ENCODE peak calls at places on chromosomes 12 and 14, in nine cellular contexts. I, R, B, K, F, W, M, J and P are unnamed samples. For H3K27me3, the result is how much of the 10 kb centered on the place peaks cover.

GRCh38 chr12:57196439-57196838 is 20.2 kb upstream of the NXPH4 start:
- DNase-seq in K (no peak), M (no peak), R (no peak), J (no peak), I (no peak), B (no peak), F (no peak), W (no peak), P (no peak)

GRCh38 chr12:94679554-94679953 is 29.2 kb upstream of the TMCC3 start:
- DNase-seq in M (no peak), J (no peak), K (no peak), R (no peak), W (no peak), F (no peak), B (no peak), I (no peak), P (no peak)

GRCh38 chr12:92136883-92137582 is 8.6 kb downstream of the BTG1 start:
- DNase-seq in M (no peak), B (peak), W (no peak), K (no peak), R (peak), I (no peak), J (peak), F (peak), P (no peak)

GRCh38 chr14:61102549-61103466 is 121.8 kb downstream of the SLC38A6 start:
- DNase-seq in F (no peak), M (no peak), B (no peak), W (no peak), K (no peak), J (no peak), I (no peak), R (no peak), P (no peak)

GRCh38 chr14:99158646-99159165 is 113.3 kb downstream of the BCL11B start:
- DNase-seq in I (no peak), R (no peak), B (no peak), W (no peak), K (no peak), F (no peak), J (no peak), M (no peak), P (no peak)

GRCh38 chr14:105151838-105152793 is 16.5 kb downstream of the JAG2 start:
- DNase-seq in W (peak), F (no peak), I (no peak), J (no peak), R (no peak), K (no peak), M (no peak), B (no peak), P (peak)

GRCh38 chr12:93894391-93895095 is 217.4 kb downstream of the CRADD start:
- DNase-seq in F (peak), B (no peak), R (peak), M (peak), J (no peak), I (peak), W (peak), K (peak), P (peak)

GRCh38 chr14:54773171-54774006 is 129.2 kb downstream of the GCH1 start:
- DNase-seq in F (peak), J (peak), B (peak), R (peak), K (peak), I (no peak), M (peak), W (no peak), P (peak)

GRCh38 chr12:40156031-40156764 is 50.3 kb upstream of the SLC2A13 start:
- DNase-seq in F (no peak), I (peak), K (no peak), W (no peak), B (no peak), R (no peak), J (no peak), M (no peak), P (no peak)

GRCh38 chr14:103949386-103949785 is 7.1 kb upstream of the RD3L start:
- DNase-seq in J (no peak), F (peak), M (no peak), R (no peak), K (no peak), B (no peak), I (no peak), W (no peak), P (no peak)

GRCh38 chr12:17588968-17589367 is 501.0 kb downstream of the RERGL start:
- DNase-seq in W (no peak), R (peak), M (no peak), I (no peak), B (peak), F (no peak), K (no peak), J (no peak), P (no peak)

GRCh38 chr12:18443768-18444437 is 182.6 kb downstream of the PIK3C2G start:
- DNase-seq in J (no peak), K (no peak), R (no peak), I (no peak), M (no peak), F (no peak), W (no peak), B (no peak), P (no peak)

GRCh38 chr14:100339757-100340453 is 16.8 kb downstream of the SLC25A47 start:
- DNase-seq in K (no peak), J (no peak), W (no peak), F (no peak), M (no peak), B (no peak), I (no peak), R (no peak), P (no peak)

GRCh38 chr14:100135784-100136183 is 23.7 kb downstream of the DEGS2 start:
- DNase-seq in J (no peak), I (no peak), K (no peak), B (no peak), F (no peak), W (no peak), M (no peak), R (no peak), P (no peak)

GRCh38 chr12:79933580-79934264 is 1.2 kb downstream of the PPP1R12A start:
- DNase-seq in B (peak), R (no peak), J (no peak), F (peak), M (no peak), I (no peak), W (no peak), K (no peak), P (no peak)

GRCh38 chr14:50083467-50084337 is 32.7 kb downstream of the VCPKMT start:
- DNase-seq in F (no peak), I (no peak), K (no peak), B (peak), J (no peak), R (no peak), M (no peak), W (no peak), P (no peak)

GRCh38 chr12:106871477-106871876 is 84.2 kb upstream of the TMEM263 start:
- DNase-seq in M (no peak), B (peak), R (no peak), I (no peak), W (no peak), F (peak), J (no peak), K (no peak), P (no peak)

GRCh38 chr12:51836833-51837184 is 11.7 kb downstream of the FIGNL2 start:
- DNase-seq in R (no peak), K (no peak), F (no peak), B (no peak), I (no peak), J (no peak), W (no peak), M (no peak), P (no peak)
- H3K27me3 ChIP-seq in R (under half), K (under half), F (under half), B (under half), I (under half), J (under half), W (under half), M (half or more), P (under half)

DNA sequence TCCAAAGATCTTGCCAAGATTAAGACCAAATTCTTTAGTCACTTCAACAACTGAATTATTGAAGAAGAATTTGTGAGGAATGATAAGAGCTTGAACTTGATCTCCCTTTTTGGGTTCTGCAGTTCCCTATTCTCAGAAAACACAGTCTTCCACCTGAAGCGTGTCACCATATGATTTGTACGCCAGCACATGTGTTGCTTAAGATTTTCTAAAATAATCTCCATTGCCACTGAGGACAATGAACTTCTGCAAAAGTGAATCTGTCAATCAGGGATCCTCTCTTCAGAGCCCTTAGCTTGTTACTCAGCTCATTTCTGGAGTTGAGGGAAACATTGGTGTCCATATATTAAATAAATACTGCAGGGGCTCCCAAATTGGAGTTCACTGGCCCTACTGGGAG is 4.2 kb upstream of the SPIC start:
- DNase-seq in B (no peak), W (no peak), R (no peak), J (no peak), F (no peak), M (no peak), I (no peak), K (no peak), P (no peak)
- H3K27me3 ChIP-seq in B (under half), W (under half), R (under half), J (under half), F (under half), M (under half), I (under half), K (under half), P (under half)

DNA sequence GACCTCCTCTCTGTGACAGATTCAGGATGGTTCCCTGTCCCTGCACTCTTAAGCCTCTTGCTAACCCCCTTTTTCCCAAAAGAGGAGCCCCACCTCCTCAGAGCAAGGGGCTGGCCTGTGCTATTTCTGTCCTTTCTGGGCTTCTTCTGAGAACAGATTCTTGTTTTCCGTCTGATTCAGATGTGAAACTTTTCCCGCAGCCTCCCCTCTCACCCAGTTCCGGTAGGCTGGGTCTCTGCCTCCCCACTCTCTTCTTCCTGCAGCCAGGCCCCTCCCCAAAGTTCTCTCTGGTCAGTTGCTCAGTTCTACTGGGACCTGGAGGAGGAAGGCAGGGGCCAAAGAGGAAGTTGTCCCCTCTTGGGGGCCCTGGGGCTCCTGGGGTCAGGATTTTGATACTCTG is 11.8 kb downstream of the PDE1B start:
- DNase-seq in F (peak), K (no peak), R (no peak), M (peak), W (no peak), J (no peak), B (no peak), I (no peak), P (peak)
- H3K27me3 ChIP-seq in F (under half), K (under half), R (half or more), M (under half), W (under half), J (under half), B (under half), I (under half), P (under half)

DNA sequence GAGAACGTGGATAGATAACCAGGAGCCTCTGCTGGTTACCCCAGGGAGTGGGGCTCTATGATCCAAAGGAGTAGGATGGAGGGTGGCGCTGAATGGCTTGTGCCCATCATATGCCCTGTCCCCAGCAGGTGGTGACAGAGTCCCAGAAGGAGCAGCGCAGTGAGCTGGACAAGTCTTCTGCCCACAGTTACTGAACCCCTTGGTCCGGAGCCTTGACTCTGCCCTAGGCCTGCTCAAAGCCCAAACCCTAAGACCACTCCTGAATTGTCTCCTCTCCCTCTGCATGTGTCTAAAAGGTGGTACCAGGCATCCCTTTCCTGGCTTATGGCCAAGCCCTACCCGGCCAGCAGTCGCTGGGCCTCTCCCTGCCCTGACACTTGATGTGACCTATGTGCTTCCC is 3.2 kb downstream of the PRPH start:
- DNase-seq in W (peak), I (no peak), F (no peak), B (no peak), R (no peak), J (no peak), M (no peak), K (no peak), P (peak)
- H3K27me3 ChIP-seq in W (under half), I (under half), F (half or more), B (under half), R (half or more), J (half or more), M (half or more), K (under half), P (under half)

DNA sequence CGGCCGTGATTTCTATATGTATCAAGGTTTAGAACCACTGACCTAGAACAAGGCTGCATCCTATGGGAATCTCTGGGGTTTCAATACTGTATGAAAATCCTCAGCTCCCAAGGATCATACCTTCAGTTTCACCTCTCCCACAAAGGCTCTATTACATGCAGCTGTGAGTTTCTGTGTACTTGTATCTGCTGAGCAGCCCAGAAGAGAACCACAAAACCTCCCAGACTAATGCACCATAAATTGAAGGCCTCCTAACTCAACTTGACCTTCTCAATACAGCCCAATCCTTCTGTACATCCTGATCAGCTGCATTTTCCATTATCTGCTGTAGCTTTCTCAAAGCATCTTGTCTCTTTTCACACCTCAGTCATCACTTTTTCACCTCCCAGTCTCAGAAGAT is 5.4 kb upstream of the KCNH5 start:
- DNase-seq in F (no peak), I (no peak), J (no peak), W (no peak), R (no peak), B (no peak), K (no peak), M (no peak), P (no peak)
- H3K27me3 ChIP-seq in F (half or more), I (under half), J (under half), W (under half), R (under half), B (under half), K (under half), M (under half), P (under half)

DNA sequence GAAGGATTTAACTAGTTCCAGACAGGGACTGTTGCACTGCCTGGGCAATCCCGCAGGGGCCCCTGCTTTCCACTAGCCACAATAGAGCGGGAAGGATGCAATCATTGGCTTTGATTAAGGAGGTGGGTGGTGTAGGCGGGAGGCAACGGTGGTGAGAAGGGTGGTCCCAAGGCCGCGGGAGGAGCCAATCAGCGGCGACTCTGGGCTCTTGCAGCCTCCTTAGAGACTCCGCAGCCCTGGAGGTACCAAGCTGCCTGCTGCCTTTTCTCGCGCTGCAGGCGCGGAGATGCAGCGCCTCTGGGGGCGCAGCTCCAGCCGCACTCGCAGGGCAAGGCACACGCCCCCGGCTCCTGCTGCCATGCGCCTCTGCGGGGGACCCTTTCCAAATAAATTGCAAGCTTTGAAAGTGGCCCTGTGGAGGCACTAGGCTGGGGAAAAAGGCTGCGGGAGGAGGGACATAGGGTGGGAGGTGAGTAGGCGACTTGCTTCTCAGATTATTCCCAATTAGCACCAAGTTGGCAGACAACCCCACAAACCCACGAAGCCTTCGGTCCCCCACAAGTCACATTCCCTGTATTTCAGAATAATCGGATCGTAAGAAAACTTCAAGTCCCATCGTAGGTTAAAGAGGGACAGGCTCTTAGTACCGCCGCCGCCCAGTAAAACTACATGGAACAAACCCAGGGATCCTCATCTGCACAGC is 860 bp upstream of the KCNA1 start:
- DNase-seq in I (peak), B (no peak), K (no peak), M (no peak), J (no peak), R (peak), W (no peak), F (no peak), P (no peak)
- H3K27me3 ChIP-seq in I (under half), B (under half), K (under half), M (half or more), J (half or more), R (half or more), W (under half), F (half or more), P (under half)

GRCh38 chr12:66903782-66904396 is 225.0 kb upstream of the GRIP1 start:
- DNase-seq in J (no peak), M (no peak), K (no peak), R (no peak), B (no peak), W (no peak), I (no peak), F (no peak), P (no peak)
- H3K27me3 ChIP-seq in J (under half), M (under half), K (under half), R (under half), B (under half), W (under half), I (under half), F (under half), P (under half)

DNA sequence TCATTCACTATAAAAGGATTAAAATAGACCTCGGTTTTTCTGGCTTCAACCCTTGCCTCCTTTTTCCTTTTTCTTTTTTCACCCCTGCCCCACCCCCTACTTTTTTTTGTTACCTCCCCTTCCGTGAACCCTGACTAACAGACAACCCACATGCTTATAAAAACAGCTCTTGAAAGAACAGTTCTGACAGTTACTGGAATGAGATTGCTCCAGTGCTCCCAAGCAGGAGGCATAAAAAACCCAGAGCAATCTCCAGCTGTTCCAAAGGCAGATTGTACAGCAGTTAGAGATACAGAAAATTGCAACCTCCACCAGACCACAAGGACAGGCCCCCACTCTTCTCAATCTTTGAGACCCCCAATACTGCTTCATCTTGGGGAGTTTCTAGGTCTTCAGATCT is 29.9 kb upstream of the TMEM260 start:
- DNase-seq in J (no peak), I (no peak), K (no peak), F (no peak), R (no peak), M (no peak), W (no peak), B (no peak), P (no peak)
- H3K27me3 ChIP-seq in J (under half), I (under half), K (under half), F (under half), R (under half), M (under half), W (under half), B (under half), P (under half)

DNA sequence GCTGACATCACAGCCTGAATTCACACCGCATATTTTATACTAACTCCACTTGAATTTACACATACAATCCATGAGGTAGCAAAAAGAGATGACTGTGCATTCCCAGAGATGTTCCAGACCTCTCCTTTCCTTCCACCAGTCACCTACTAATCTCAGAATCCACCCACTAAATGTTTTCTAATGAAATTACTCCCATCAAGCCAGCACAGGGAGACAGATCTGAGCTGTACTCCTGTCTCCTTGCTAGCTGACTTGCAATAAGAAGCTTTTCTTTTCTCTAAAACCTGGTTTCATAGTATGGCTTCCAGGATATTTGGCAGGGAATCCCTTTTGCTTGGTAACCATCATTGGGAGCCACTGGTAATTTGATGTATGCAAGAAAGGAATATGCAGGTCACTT is 15.9 kb upstream of the PTPRR start:
- DNase-seq in M (no peak), B (no peak), I (no peak), W (no peak), F (no peak), K (no peak), R (no peak), J (no peak), P (no peak)
- H3K27me3 ChIP-seq in M (under half), B (under half), I (under half), W (under half), F (under half), K (under half), R (under half), J (under half), P (under half)

GRCh38 chr14:37573355-37573754 is 21.7 kb downstream of the FOXA1 start:
- DNase-seq in J (no peak), R (no peak), M (no peak), K (no peak), F (no peak), W (no peak), B (no peak), I (no peak), P (no peak)
- H3K27me3 ChIP-seq in J (under half), R (under half), M (under half), K (under half), F (under half), W (under half), B (under half), I (under half), P (under half)